ENCODE peak calls at places on chromosome 12, in ten cellular contexts. U, W, S, J, O, E, D, Z, L and P are unnamed samples.

GRCh38 chr12:18165422-18165871 is 75.5 kb upstream of the RERGL start:
- DNase-seq in U (no peak), W (peak; percentile 68), S (peak; percentile 63), J (no peak), O (peak; percentile 42), E (no peak), D (no peak), Z (peak; percentile 56), L (no peak), P (peak; percentile 55)

GRCh38 chr12:104686196-104686595 is 229.4 kb downstream of the CHST11 start:
- DNase-seq in U (no peak), W (peak; percentile 53), S (peak; percentile 69), J (no peak), O (peak; percentile 60), E (no peak), D (no peak), Z (peak; percentile 49), L (no peak), P (no peak)

GRCh38 chr12:14473707-14474287 is 93.9 kb downstream of the PLBD1 start:
- DNase-seq in U (no peak), W (peak; percentile 54), S (peak; percentile 30), J (no peak), O (peak; percentile 31), E (no peak), D (peak; percentile 40), Z (peak; percentile 12), L (peak; percentile 52), P (peak; percentile 46)

GRCh38 chr12:6452908-6453630 is 1.2 kb downstream of the TAPBPL start:
- DNase-seq in U (no peak), W (no peak), S (no peak), J (no peak), O (no peak), E (peak; percentile 54), D (no peak), Z (peak; percentile 33), L (no peak), P (no peak)

GRCh38 chr12:67676624-67677023 is 28.1 kb downstream of the DYRK2 start:
- DNase-seq in U (no peak), W (no peak), S (peak; percentile 53), J (no peak), O (peak; percentile 36), E (no peak), D (no peak), Z (peak; percentile 58), L (no peak), P (no peak)

GRCh38 chr12:53051881-53052412 is 2.1 kb downstream of the TNS2 start:
- DNase-seq in U (no peak), W (no peak), S (no peak), J (no peak), O (no peak), E (no peak), D (no peak), Z (no peak), L (no peak), P (no peak)

GRCh38 chr12:12481636-12482035 is 81.0 kb downstream of the DUSP16 start:
- DNase-seq in U (no peak), W (no peak), S (no peak), J (no peak), O (no peak), E (no peak), D (no peak), Z (no peak), L (no peak), P (no peak)

GRCh38 chr12:29742646-29743045 is 41.1 kb downstream of the TMTC1 start:
- DNase-seq in U (no peak), W (no peak), S (no peak), J (no peak), O (no peak), E (no peak), D (no peak), Z (no peak), L (no peak), P (no peak)

GRCh38 chr12:111773801-111774551 is 7.2 kb downstream of the ALDH2 start:
- DNase-seq in U (peak; percentile 87), W (peak; percentile 47), S (peak; percentile 84), J (no peak), O (peak; percentile 85), E (peak; percentile 71), D (no peak), Z (peak; percentile 87), L (no peak), P (peak; percentile 97)

GRCh38 chr12:47731723-47732122 is 6.4 kb upstream of the ENDOU start:
- DNase-seq in U (no peak), W (no peak), S (no peak), J (no peak), O (no peak), E (no peak), D (no peak), Z (no peak), L (no peak), P (no peak)

GRCh38 chr12:105721915-105722314 is 391.4 kb downstream of the C12orf75 start:
- DNase-seq in U (no peak), W (no peak), S (no peak), J (no peak), O (no peak), E (no peak), D (no peak), Z (no peak), L (no peak), P (no peak)

GRCh38 chr12:82089369-82090121 is 268.6 kb downstream of the CCDC59 start:
- DNase-seq in U (no peak), W (no peak), S (no peak), J (no peak), O (no peak), E (no peak), D (no peak), Z (no peak), L (peak; percentile 59), P (no peak)

DNA sequence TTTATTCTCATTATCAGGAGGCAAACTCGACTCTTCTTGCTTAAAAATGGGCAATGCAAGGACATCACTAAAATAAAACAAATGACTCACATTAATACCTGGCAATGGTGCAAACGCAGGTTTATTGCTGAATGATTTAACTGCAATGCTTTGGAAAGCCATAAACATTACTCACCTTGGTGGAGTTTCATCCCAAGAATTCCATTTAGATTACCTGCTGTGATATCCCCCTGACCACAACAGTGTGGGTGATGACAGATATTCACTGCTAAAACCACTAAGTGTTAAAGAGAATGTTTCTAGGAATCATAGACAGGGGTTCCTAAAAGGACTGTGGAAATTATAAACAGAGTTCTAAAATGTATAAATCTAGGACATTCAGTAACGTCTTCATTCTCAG is 35.3 kb upstream of the CSRNP2 start:
- DNase-seq in U (peak; percentile 27), W (peak; percentile 82), S (peak; percentile 97), J (no peak), O (peak; percentile 97), E (no peak), D (no peak), Z (peak; percentile 17), L (peak; percentile 88), P (peak; percentile 33)
- H3K4me3 ChIP-seq in U (no peak overlapping the region), W (no peak overlapping the region), S (no peak overlapping the region), J (no peak overlapping the region), O (no peak overlapping the region), E (no peak overlapping the region), D (no peak overlapping the region), Z (no peak overlapping the region), L (no peak overlapping the region), P (no peak overlapping the region)

GRCh38 chr12:95966287-95966870 is 23.2 kb downstream of the AMDHD1 start:
- DNase-seq in U (no peak), W (no peak), S (no peak), J (no peak), O (no peak), E (no peak), D (no peak), Z (peak; percentile 15), L (no peak), P (no peak)

GRCh38 chr12:95967301-95967700 is 24.2 kb downstream of the AMDHD1 start:
- DNase-seq in U (no peak), W (no peak), S (no peak), J (no peak), O (no peak), E (no peak), D (no peak), Z (no peak), L (no peak), P (no peak)

GRCh38 chr12:95959107-95959506 is 16.0 kb downstream of the AMDHD1 start:
- DNase-seq in U (no peak), W (peak; percentile 8), S (peak; percentile 15), J (no peak), O (no peak), E (no peak), D (peak; percentile 62), Z (peak; percentile 34), L (peak; percentile 44), P (peak; percentile 29)

GRCh38 chr12:95960241-95960640 is 17.1 kb downstream of the AMDHD1 start:
- DNase-seq in U (no peak), W (no peak), S (no peak), J (no peak), O (no peak), E (no peak), D (no peak), Z (no peak), L (no peak), P (no peak)

DNA sequence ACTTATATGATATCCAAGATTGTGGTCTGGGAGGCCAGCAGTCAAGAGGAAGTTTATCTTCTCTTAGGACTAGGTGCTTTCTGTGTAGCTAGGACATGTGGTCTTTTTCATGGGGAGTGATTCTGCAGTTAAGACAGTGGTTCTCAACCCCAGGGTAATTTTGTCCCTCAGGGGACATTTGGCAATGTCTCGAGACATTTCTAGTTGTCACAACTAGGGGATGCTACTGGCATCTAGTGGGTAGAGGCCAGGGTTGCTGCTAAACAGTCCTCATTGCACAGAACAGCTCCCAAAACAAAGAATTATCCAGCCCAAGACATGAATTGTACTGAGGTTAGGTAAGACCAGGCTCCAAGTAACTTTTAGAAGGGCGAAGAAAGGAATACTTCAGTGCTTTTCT is 20.0 kb downstream of the AMDHD1 start:
- DNase-seq in U (no peak), W (no peak), S (no peak), J (no peak), O (no peak), E (no peak), D (peak; percentile 64), Z (peak; percentile 16), L (no peak), P (no peak)
- TF ChIP-seq CTCF in U (no peak), W (no peak), S (no peak), J (no peak), O (no peak), E (no peak), D (peak; percentile 59), Z (no peak), L (no peak), P (no peak)

DNA sequence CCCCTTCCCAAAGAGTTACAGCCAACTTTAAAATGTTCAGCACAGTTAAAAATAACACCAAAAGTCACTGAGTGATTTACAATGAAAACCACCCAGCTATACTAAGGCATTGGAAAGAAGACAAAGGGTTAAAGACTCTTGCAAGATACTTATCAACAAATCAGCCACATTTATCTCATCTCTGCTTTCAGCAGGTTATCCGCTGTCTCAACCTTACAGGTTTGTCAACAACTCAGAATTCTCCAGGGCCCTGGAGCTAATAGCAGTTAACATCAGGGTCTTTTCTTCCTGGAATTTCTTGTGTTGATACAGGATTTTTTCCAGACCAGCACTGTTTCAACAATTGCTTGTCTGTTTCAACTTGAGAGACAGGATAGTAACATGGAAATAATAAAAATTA is 3.6 kb downstream of the PKP2 start:
- DNase-seq in U (no peak), W (no peak), S (no peak), J (no peak), O (no peak), E (no peak), D (no peak), Z (no peak), L (peak; percentile 42), P (no peak)
- H3K4me3 ChIP-seq in U (no peak overlapping the region), W (no peak overlapping the region), S (no peak overlapping the region), J (peak overlapping the region; percentile 73), O (no peak overlapping the region), E (peak overlapping the region; percentile 96), D (no peak overlapping the region), Z (no peak overlapping the region), L (peak overlapping the region; percentile 43), P (no peak overlapping the region)

GRCh38 chr12:51083140-51083833 is at the start of gene CSRNP2:
- DNase-seq in U (peak; percentile 90), W (peak; percentile 98), S (peak; percentile 95), J (peak; percentile 99), O (peak; percentile 87), E (peak; percentile 98), D (peak; percentile 98), Z (peak; percentile 98), L (peak; percentile 89), P (peak; percentile 94)
- TF ChIP-seq CTCF in U (no peak), W (peak; percentile 31), S (no peak), J (peak; percentile 16), O (no peak), E (no peak), D (no peak), Z (no peak), L (no peak), P (peak; percentile 1)